ENCODE peak calls at places on chromosomes 16 and 17, in six cellular contexts. Y, G, U, H, Q and E are unnamed samples. For H3K27me3, the result is how much of the 10 kb centered on the place peaks cover.

GRCh38 chr16:11377156-11377555 is 31.9 kb downstream of the RMI2 start:
- DNase-seq in G (no peak), Y (no peak), U (no peak), Q (no peak), H (no peak), E (no peak)

GRCh38 chr16:88762258-88762870 is 22.7 kb downstream of the PIEZO1 start:
- DNase-seq in Q (no peak), Y (no peak), G (no peak), U (no peak), H (no peak), E (no peak)

GRCh38 chr17:49978501-49978900 is 9.5 kb downstream of the DLX4 start:
- DNase-seq in Q (no peak), U (no peak), Y (peak), H (no peak), G (no peak), E (no peak)

GRCh38 chr17:78103311-78103710 is 25.2 kb downstream of the TMC6 start:
- DNase-seq in Y (no peak), H (no peak), Q (no peak), U (no peak), G (no peak), E (no peak)

GRCh38 chr17:67126983-67127382 is 82.6 kb downstream of the CACNG1 start:
- DNase-seq in H (no peak), Y (no peak), G (no peak), Q (no peak), U (no peak), E (no peak)

GRCh38 chr17:32854834-32855389 is 22.0 kb downstream of the MYO1D start:
- DNase-seq in U (no peak), H (no peak), G (no peak), Y (no peak), Q (no peak), E (no peak)

GRCh38 chr17:10061131-10061581 is 137.2 kb downstream of the GAS7 start:
- DNase-seq in Y (peak), U (peak), H (no peak), G (no peak), Q (peak), E (no peak)

GRCh38 chr16:31785126-31785525 is 88.5 kb upstream of the ZNF267 start:
- DNase-seq in Y (no peak), Q (no peak), U (no peak), H (no peak), G (no peak), E (no peak)

GRCh38 chr16:11637320-11637719 is 30.9 kb upstream of the SNN start:
- DNase-seq in U (no peak), H (no peak), Y (no peak), Q (peak), G (no peak), E (no peak)

GRCh38 chr16:85582177-85582888 is 30.8 kb upstream of the GSE1 start:
- DNase-seq in G (no peak), Q (no peak), U (no peak), H (peak), Y (no peak), E (no peak)

GRCh38 chr16:9657659-9658058 is 524.6 kb downstream of the GRIN2A start:
- DNase-seq in U (no peak), G (no peak), Y (no peak), Q (no peak), H (no peak), E (no peak)

GRCh38 chr17:64411999-64412771 is 21.5 kb upstream of the PECAM1 start:
- DNase-seq in U (peak), Y (peak), G (peak), H (peak), Q (peak), E (no peak)

GRCh38 chr17:20063665-20064648 is 54.8 kb downstream of the SPECC1 start:
- DNase-seq in Y (peak), H (peak), G (peak), U (peak), Q (peak), E (peak)

GRCh38 chr16:67294927-67295326 is 15.6 kb downstream of the PLEKHG4 start:
- DNase-seq in U (no peak), Q (peak), H (no peak), G (no peak), Y (peak), E (no peak)

GRCh38 chr17:19554393-19554792 is 20.7 kb downstream of the SLC47A1 start:
- DNase-seq in H (no peak), U (peak), Y (peak), G (no peak), Q (no peak), E (no peak)

DNA sequence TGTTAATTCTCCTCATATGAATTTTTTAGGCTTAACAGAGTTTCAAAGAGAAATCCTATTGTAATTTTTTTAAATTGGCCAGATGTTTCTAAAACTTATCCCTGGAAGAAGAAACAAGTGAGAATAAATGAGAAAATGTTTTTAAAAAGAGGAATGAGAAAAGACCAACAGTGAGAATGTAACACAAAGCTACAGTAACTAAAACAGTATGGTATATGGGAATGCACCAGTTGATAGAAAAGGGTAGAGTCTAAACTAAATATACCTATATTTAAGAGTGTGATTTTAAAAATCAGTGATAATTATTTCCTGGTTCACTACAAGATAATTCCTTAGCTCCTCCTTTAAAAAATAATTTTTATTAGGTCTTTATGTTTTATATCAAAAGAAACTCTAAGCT is 127.9 kb downstream of the CCDC182 start:
- DNase-seq in G (no peak), Y (no peak), U (no peak), H (no peak), Q (no peak), E (no peak)
- H3K4me3 ChIP-seq in G (no peak), Y (no peak), U (no peak), H (no peak), Q (no peak), E (no peak)

GRCh38 chr16:74304164-74304834 is 7.7 kb downstream of the PSMD7 start:
- DNase-seq in G (no peak), U (no peak), H (peak), Q (no peak), Y (peak), E (no peak)
- TF ChIP-seq CTCF in G (peak), U (no peak), H (peak), Q (peak), Y (peak), E (peak)

GRCh38 chr17:8900207-8900606 is 32.7 kb upstream of the PIK3R6 start:
- DNase-seq in Q (no peak), Y (no peak), U (no peak), H (no peak), G (no peak), E (no peak)

GRCh38 chr17:8904201-8904600 is 36.7 kb upstream of the PIK3R6 start:
- DNase-seq in Q (no peak), G (no peak), U (no peak), H (no peak), Y (no peak), E (no peak)

GRCh38 chr17:8905256-8905778 is 37.8 kb upstream of the PIK3R6 start:
- DNase-seq in U (no peak), Y (no peak), Q (no peak), H (no peak), G (no peak), E (no peak)

GRCh38 chr17:8900626-8901585 is 33.4 kb upstream of the PIK3R6 start:
- DNase-seq in U (no peak), Y (no peak), G (no peak), Q (no peak), H (no peak), E (peak)

GRCh38 chr17:8904686-8905085 is 37.2 kb upstream of the PIK3R6 start:
- DNase-seq in U (no peak), H (no peak), Y (no peak), G (no peak), Q (no peak), E (no peak)
- H3K27me3 ChIP-seq in U (under half), H (under half), Y (under half), G (half or more), Q (under half), E (under half)

GRCh38 chr17:70984873-70985272 is 815.5 kb downstream of the KCNJ2 start:
- DNase-seq in G (no peak), H (no peak), Y (no peak), U (no peak), Q (no peak), E (no peak)
- H3K4me3 ChIP-seq in G (no peak), H (no peak), Y (no peak), U (no peak), Q (no peak), E (no peak)

GRCh38 chr17:75877752-75878173 is 618 bp downstream of the TRIM47 start:
- DNase-seq in G (peak), Y (peak), Q (peak), H (peak), U (peak), E (peak)
- TF ChIP-seq CTCF in G (peak), Y (peak), Q (peak), H (peak), U (no peak), E (peak)

GRCh38 chr17:40562841-40563370 is 2.4 kb downstream of the CCR7 start:
- DNase-seq in G (no peak), Q (no peak), U (no peak), H (no peak), Y (no peak), E (no peak)

GRCh38 chr17:40564195-40564882 is 933 bp downstream of the CCR7 start:
- DNase-seq in Y (no peak), Q (no peak), G (no peak), U (no peak), H (no peak), E (no peak)

GRCh38 chr17:40566027-40566426 is 755 bp upstream of the CCR7 start:
- DNase-seq in Y (no peak), Q (no peak), H (no peak), G (no peak), U (no peak), E (no peak)

GRCh38 chr17:40563371-40564052 is 1.8 kb downstream of the CCR7 start:
- DNase-seq in Y (no peak), G (no peak), Q (no peak), H (no peak), U (no peak), E (no peak)

DNA sequence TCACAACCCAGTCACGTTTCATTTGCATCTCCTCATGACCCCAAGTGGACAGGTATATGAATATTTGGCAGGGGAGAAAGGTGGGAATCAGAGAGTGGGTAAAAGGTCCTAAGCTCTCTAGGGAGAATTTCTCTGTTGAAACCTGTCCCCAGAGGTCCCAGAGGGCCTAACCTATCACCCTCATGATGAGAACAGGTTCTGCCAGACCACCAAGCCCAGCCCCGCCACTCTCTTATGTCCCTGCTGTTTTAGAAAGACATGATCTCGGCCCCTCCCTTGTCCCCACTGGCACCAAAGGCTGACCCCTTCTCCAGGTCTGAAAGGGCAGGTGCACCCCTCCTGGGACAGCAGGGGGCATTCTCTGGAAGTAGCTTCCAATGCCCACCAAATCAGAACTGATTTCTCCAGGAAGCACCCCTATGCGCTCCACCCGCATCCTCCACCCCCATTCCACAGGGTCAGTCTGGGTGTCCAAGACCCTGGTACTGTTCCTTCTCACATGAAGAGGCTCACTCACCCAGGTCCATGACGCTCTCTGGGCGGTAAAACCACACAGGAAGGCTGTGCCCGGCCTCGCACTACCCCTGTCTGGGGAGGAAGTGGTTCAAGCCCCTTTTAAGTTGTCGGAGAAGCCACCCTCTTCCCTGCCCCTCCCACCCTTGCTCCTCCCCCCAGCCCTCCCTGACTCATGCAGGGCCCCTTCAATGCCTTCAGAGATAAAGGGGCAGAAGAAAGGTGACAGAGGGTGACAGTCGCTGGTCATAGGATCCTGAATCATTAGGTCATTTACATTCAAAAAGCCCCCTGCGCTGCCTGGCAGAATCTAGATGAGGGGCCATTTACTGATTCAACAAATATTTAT is at the start of gene CCR7:
- DNase-seq in Q (no peak), Y (no peak), G (no peak), U (no peak), H (no peak), E (peak)
- H3K27me3 ChIP-seq in Q (under half), Y (under half), G (half or more), U (under half), H (under half), E (under half)

GRCh38 chr17:7293131-7293557 is 1.3 kb downstream of the YBX2 start:
- DNase-seq in G (no peak), Q (no peak), U (no peak), H (no peak), Y (peak), E (no peak)
- H3K4me3 ChIP-seq in G (no peak), Q (no peak), U (no peak), H (no peak), Y (no peak), E (no peak)

GRCh38 chr16:1183235-1183907 is 30.5 kb downstream of the CACNA1H start:
- DNase-seq in Q (peak), U (peak), Y (peak), H (peak), G (peak), E (no peak)

GRCh38 chr16:1181715-1182671 is 29.1 kb downstream of the CACNA1H start:
- DNase-seq in Q (peak), H (no peak), G (peak), Y (peak), U (peak), E (no peak)

GRCh38 chr16:1178295-1178910 is 25.5 kb downstream of the CACNA1H start:
- DNase-seq in H (no peak), G (no peak), U (no peak), Y (no peak), Q (no peak), E (no peak)

GRCh38 chr16:1184156-1184868 is 31.4 kb downstream of the CACNA1H start:
- DNase-seq in Q (no peak), H (no peak), G (no peak), U (peak), Y (no peak), E (no peak)

GRCh38 chr16:1180772-1181714 is 28.1 kb downstream of the CACNA1H start:
- DNase-seq in Q (no peak), U (peak), Y (no peak), H (no peak), G (peak), E (no peak)
- TF ChIP-seq CTCF in Q (peak), U (no peak), Y (no peak), H (peak), G (no peak), E (no peak)